ENCODE peak calls at places on chromosomes 7 and 10, in five cellular contexts. One of them, this sample, is unnamed.

GRCh38 chr10:93541402-93542357 is 24.8 kb upstream of the FFAR4 start:
- DNase-seq in tibial nerve: no peak
- DNase-seq in sigmoid colon: peak; percentile 67
- DNase-seq in suprapubic skin: no peak
- DNase-seq in A549: no peak
- DNase-seq in this sample: peak; percentile 39

GRCh38 chr10:124020871-124021823 is 72.3 kb downstream of the CHST15 start:
- DNase-seq in tibial nerve: no peak
- DNase-seq in A549: no peak
- DNase-seq in sigmoid colon: no peak
- DNase-seq in suprapubic skin: no peak
- DNase-seq in this sample: no peak

GRCh38 chr10:32929634-32930033 is 28.4 kb downstream of the ITGB1 start:
- DNase-seq in tibial nerve: no peak
- DNase-seq in A549: no peak
- DNase-seq in suprapubic skin: no peak
- DNase-seq in sigmoid colon: no peak
- DNase-seq in this sample: no peak

GRCh38 chr7:70042533-70042932 is 444.3 kb downstream of the AUTS2 start:
- DNase-seq in sigmoid colon: no peak
- DNase-seq in tibial nerve: no peak
- DNase-seq in A549: no peak
- DNase-seq in suprapubic skin: no peak
- DNase-seq in this sample: no peak

GRCh38 chr7:94975316-94975715 is 67.9 kb downstream of the PPP1R9A start:
- DNase-seq in A549: peak; percentile 18
- DNase-seq in suprapubic skin: no peak
- DNase-seq in sigmoid colon: no peak
- DNase-seq in tibial nerve: no peak
- DNase-seq in this sample: no peak

GRCh38 chr10:110774069-110775021 is 97.4 kb upstream of the PDCD4 start:
- DNase-seq in sigmoid colon: no peak
- DNase-seq in A549: peak; percentile 71
- DNase-seq in suprapubic skin: no peak
- DNase-seq in tibial nerve: no peak
- DNase-seq in this sample: no peak

GRCh38 chr7:17027143-17027802 is 145.5 kb upstream of the AGR3 start:
- DNase-seq in A549: no peak
- DNase-seq in tibial nerve: no peak
- DNase-seq in sigmoid colon: no peak
- DNase-seq in suprapubic skin: no peak
- DNase-seq in this sample: no peak

GRCh38 chr7:66626236-66626957 is 2.3 kb upstream of the KCTD7 start:
- DNase-seq in A549: no peak
- DNase-seq in sigmoid colon: peak; percentile 77
- DNase-seq in tibial nerve: no peak
- DNase-seq in suprapubic skin: no peak
- DNase-seq in this sample: no peak

GRCh38 chr10:62560207-62560819 is 186.1 kb downstream of the ZNF365 start:
- DNase-seq in A549: no peak
- DNase-seq in suprapubic skin: no peak
- DNase-seq in sigmoid colon: peak; percentile 85
- DNase-seq in tibial nerve: no peak
- DNase-seq in this sample: no peak

GRCh38 chr10:77405771-77406241 is 231.8 kb downstream of the KCNMA1 start:
- DNase-seq in sigmoid colon: peak; percentile 93
- DNase-seq in A549: peak; percentile 89
- DNase-seq in suprapubic skin: no peak
- DNase-seq in tibial nerve: no peak
- DNase-seq in this sample: peak; percentile 67

GRCh38 chr10:72503694-72504438 is 122.0 kb downstream of the MICU1 start:
- DNase-seq in sigmoid colon: no peak
- DNase-seq in A549: no peak
- DNase-seq in suprapubic skin: no peak
- DNase-seq in tibial nerve: no peak
- DNase-seq in this sample: no peak

GRCh38 chr7:107111196-107111595 is 57.6 kb upstream of the HBP1 start:
- DNase-seq in A549: no peak
- DNase-seq in tibial nerve: no peak
- DNase-seq in sigmoid colon: no peak
- DNase-seq in suprapubic skin: no peak
- DNase-seq in this sample: no peak

GRCh38 chr10:130990536-130990935 is 321.0 kb downstream of the TCERG1L start:
- DNase-seq in A549: no peak
- DNase-seq in tibial nerve: no peak
- DNase-seq in suprapubic skin: no peak
- DNase-seq in sigmoid colon: no peak
- DNase-seq in this sample: no peak

GRCh38 chr7:24757799-24758275 is 573 bp upstream of the GSDME start:
- DNase-seq in sigmoid colon: no peak
- DNase-seq in A549: peak; percentile 68
- DNase-seq in tibial nerve: no peak
- DNase-seq in suprapubic skin: no peak
- DNase-seq in this sample: no peak

GRCh38 chr7:45457591-45457990 is 116.6 kb upstream of the ADCY1 start:
- DNase-seq in sigmoid colon: no peak
- DNase-seq in suprapubic skin: no peak
- DNase-seq in tibial nerve: no peak
- DNase-seq in A549: no peak
- DNase-seq in this sample: no peak

GRCh38 chr7:55308186-55308929 is 56.8 kb upstream of the LANCL2 start:
- DNase-seq in tibial nerve: no peak
- DNase-seq in suprapubic skin: no peak
- DNase-seq in sigmoid colon: no peak
- DNase-seq in A549: no peak
- DNase-seq in this sample: no peak

GRCh38 chr7:105876964-105877601 is 684 bp upstream of the ATXN7L1 start:
- DNase-seq in A549: peak; percentile 52
- DNase-seq in tibial nerve: no peak
- DNase-seq in sigmoid colon: peak; percentile 80
- DNase-seq in suprapubic skin: no peak
- DNase-seq in this sample: peak; percentile 52

GRCh38 chr10:133161486-133162051 is 1.6 kb downstream of the KNDC1 start:
- DNase-seq in tibial nerve: no peak
- DNase-seq in A549: no peak
- DNase-seq in suprapubic skin: peak; percentile 69
- DNase-seq in sigmoid colon: peak; percentile 40
- DNase-seq in this sample: no peak

GRCh38 chr7:135979674-135980660 is 2.8 kb upstream of the MTPN start:
- DNase-seq in A549: no peak
- DNase-seq in sigmoid colon: no peak
- DNase-seq in tibial nerve: no peak
- DNase-seq in suprapubic skin: no peak
- DNase-seq in this sample: no peak

GRCh38 chr10:43785252-43785651 is 136.6 kb upstream of the ZNF32 start:
- DNase-seq in A549: no peak
- DNase-seq in suprapubic skin: no peak
- DNase-seq in sigmoid colon: no peak
- DNase-seq in tibial nerve: no peak
- DNase-seq in this sample: no peak

GRCh38 chr10:119445311-119445934 is 97.1 kb downstream of the RGS10 start:
- DNase-seq in tibial nerve: peak; percentile 78
- DNase-seq in A549: peak; percentile 77
- DNase-seq in sigmoid colon: peak; percentile 93
- DNase-seq in suprapubic skin: peak; percentile 94
- DNase-seq in this sample: peak; percentile 89

GRCh38 chr7:116169060-116169459 is 41.3 kb upstream of the TES start:
- DNase-seq in A549: peak; percentile 15
- DNase-seq in suprapubic skin: no peak
- DNase-seq in sigmoid colon: no peak
- DNase-seq in tibial nerve: no peak
- DNase-seq in this sample: no peak

GRCh38 chr10:121978511-121978910 is 3.5 kb upstream of the NSMCE4A start:
- DNase-seq in A549: no peak
- DNase-seq in tibial nerve: no peak
- DNase-seq in sigmoid colon: no peak
- DNase-seq in suprapubic skin: no peak
- DNase-seq in this sample: no peak

GRCh38 chr10:121975295-121976086 is 474 bp upstream of the NSMCE4A start:
- DNase-seq in sigmoid colon: no peak
- DNase-seq in suprapubic skin: no peak
- DNase-seq in A549: no peak
- DNase-seq in tibial nerve: no peak
- DNase-seq in this sample: no peak

GRCh38 chr10:121976607-121977006 is 1.6 kb upstream of the NSMCE4A start:
- DNase-seq in A549: no peak
- DNase-seq in sigmoid colon: no peak
- DNase-seq in tibial nerve: no peak
- DNase-seq in suprapubic skin: no peak
- DNase-seq in this sample: no peak

GRCh38 chr10:121974019-121974534 is 940 bp downstream of the NSMCE4A start:
- DNase-seq in A549: no peak
- DNase-seq in suprapubic skin: no peak
- DNase-seq in sigmoid colon: no peak
- DNase-seq in tibial nerve: no peak
- DNase-seq in this sample: no peak

GRCh38 chr10:121974535-121975294 is at the start of gene NSMCE4A:
- DNase-seq in A549: peak; percentile 90
- DNase-seq in sigmoid colon: peak; percentile 89
- DNase-seq in suprapubic skin: peak; percentile 87
- DNase-seq in tibial nerve: peak; percentile 36
- DNase-seq in this sample: peak; percentile 83
- TF ChIP-seq POLR2A in A549: peak; percentile 52
- TF ChIP-seq POLR2A in sigmoid colon: no peak
- TF ChIP-seq POLR2A in suprapubic skin: no peak
- TF ChIP-seq POLR2A in tibial nerve: no peak
- TF ChIP-seq POLR2A in this sample: no peak

GRCh38 chr7:156578578-156578940 is 62.0 kb upstream of the RNF32 start:
- DNase-seq in A549: no peak
- DNase-seq in sigmoid colon: no peak
- DNase-seq in tibial nerve: no peak
- DNase-seq in suprapubic skin: no peak
- DNase-seq in this sample: no peak

GRCh38 chr7:156580036-156580435 is 60.5 kb upstream of the RNF32 start:
- DNase-seq in A549: no peak
- DNase-seq in suprapubic skin: no peak
- DNase-seq in sigmoid colon: no peak
- DNase-seq in tibial nerve: no peak
- DNase-seq in this sample: no peak

GRCh38 chr7:156579566-156579965 is 61.0 kb upstream of the RNF32 start:
- DNase-seq in sigmoid colon: no peak
- DNase-seq in A549: no peak
- DNase-seq in tibial nerve: no peak
- DNase-seq in suprapubic skin: no peak
- DNase-seq in this sample: no peak

GRCh38 chr7:156577645-156578577 is 62.7 kb upstream of the RNF32 start:
- DNase-seq in sigmoid colon: no peak
- DNase-seq in A549: no peak
- DNase-seq in tibial nerve: no peak
- DNase-seq in suprapubic skin: no peak
- DNase-seq in this sample: no peak

GRCh38 chr7:156578978-156579430 is 61.6 kb upstream of the RNF32 start:
- DNase-seq in suprapubic skin: no peak
- DNase-seq in sigmoid colon: no peak
- DNase-seq in A549: no peak
- DNase-seq in tibial nerve: no peak
- DNase-seq in this sample: no peak
- H3K4me3 ChIP-seq in suprapubic skin: no peak overlapping the region
- H3K4me3 ChIP-seq in sigmoid colon: no peak overlapping the region
- H3K4me3 ChIP-seq in A549: no peak overlapping the region
- H3K4me3 ChIP-seq in tibial nerve: no peak overlapping the region
- H3K4me3 ChIP-seq in this sample: no peak overlapping the region

DNA sequence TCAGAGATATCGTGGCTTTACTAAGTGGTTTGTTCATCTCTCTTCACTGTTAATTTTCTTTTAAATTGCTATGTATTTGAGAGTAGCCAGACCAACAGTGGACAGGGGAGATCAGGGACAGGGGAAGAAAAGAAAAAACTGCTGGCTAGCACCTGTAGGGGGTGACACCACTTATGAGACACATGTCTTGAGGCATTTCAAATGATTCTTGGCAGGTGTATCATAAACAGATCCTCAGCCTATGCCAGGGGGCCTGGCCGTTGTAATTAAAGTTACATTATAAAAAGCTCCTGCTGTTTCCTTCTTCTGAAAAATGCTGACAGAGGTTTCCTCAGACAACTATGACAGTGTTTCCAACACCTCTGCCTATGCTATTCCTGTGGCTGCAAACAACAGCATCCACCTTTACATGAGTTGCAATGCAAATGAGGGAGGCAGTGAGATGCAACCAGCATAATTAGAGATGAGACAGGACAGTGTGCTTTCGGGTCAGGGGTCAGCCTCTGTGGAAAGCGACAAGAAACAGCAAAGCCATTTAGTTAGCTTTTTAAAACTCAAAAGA is 281.0 kb upstream of the PTER start:
- DNase-seq in suprapubic skin: no peak
- DNase-seq in tibial nerve: no peak
- DNase-seq in A549: no peak
- DNase-seq in sigmoid colon: no peak
- DNase-seq in this sample: no peak
- TF ChIP-seq EP300 in suprapubic skin: no peak
- TF ChIP-seq EP300 in tibial nerve: no peak
- TF ChIP-seq EP300 in A549: no peak
- TF ChIP-seq EP300 in sigmoid colon: no peak
- TF ChIP-seq EP300 in this sample: no peak

GRCh38 chr7:143390773-143391114 is 9.6 kb downstream of the ZYX start:
- DNase-seq in A549: no peak
- DNase-seq in tibial nerve: no peak
- DNase-seq in suprapubic skin: no peak
- DNase-seq in sigmoid colon: peak; percentile 64
- DNase-seq in this sample: no peak

GRCh38 chr7:143388491-143389101 is 7.5 kb downstream of the ZYX start:
- DNase-seq in A549: no peak
- DNase-seq in suprapubic skin: no peak
- DNase-seq in sigmoid colon: peak; percentile 68
- DNase-seq in tibial nerve: no peak
- DNase-seq in this sample: no peak

GRCh38 chr7:143390098-143390772 is 9.1 kb downstream of the ZYX start:
- DNase-seq in suprapubic skin: no peak
- DNase-seq in sigmoid colon: no peak
- DNase-seq in tibial nerve: no peak
- DNase-seq in A549: no peak
- DNase-seq in this sample: no peak

GRCh38 chr7:143388051-143388450 is 6.9 kb downstream of the ZYX start:
- DNase-seq in suprapubic skin: no peak
- DNase-seq in tibial nerve: no peak
- DNase-seq in A549: no peak
- DNase-seq in sigmoid colon: peak; percentile 63
- DNase-seq in this sample: no peak

DNA sequence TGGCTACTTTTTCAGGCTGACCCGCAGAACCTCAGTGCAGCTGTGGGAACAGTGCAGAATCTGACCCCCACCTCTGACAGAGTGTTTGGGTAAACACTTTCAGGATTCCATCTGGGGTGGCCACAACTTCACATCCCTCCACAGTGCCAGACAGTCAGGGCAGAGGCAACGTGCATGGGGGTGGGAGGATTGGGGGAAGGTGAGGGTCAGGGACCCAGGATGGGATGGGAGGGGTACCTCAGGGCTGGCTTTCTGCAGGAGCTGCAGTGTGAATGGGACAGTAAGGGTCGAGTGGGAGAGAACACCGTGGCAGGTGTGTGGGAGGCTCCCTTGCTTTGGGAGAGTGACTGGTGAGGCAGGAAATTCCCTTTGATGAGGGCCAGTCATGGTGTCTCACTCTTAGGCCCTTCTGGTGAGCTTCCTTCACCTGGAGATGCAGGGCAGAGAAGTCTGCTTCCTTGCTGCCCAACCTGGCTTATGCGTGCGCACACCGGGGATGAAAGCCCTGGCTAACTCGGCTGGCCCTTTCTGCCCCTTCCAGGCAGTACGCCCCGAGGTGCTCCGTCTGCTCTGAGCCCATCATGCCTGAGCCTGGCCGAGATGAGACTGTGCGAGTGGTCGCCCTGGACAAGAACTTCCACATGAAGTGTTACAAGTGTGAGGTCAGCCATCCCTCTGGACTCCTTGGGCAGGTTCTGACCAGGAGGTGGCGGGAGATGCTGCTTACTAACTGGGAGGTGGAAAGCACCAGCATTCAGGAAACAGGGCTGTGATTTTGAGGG is 8.4 kb downstream of the ZYX start:
- DNase-seq in A549: no peak
- DNase-seq in sigmoid colon: peak; percentile 67
- DNase-seq in suprapubic skin: no peak
- DNase-seq in tibial nerve: no peak
- DNase-seq in this sample: no peak
- TF ChIP-seq POLR2A in A549: no peak
- TF ChIP-seq POLR2A in sigmoid colon: no peak
- TF ChIP-seq POLR2A in suprapubic skin: no peak
- TF ChIP-seq POLR2A in tibial nerve: no peak
- TF ChIP-seq POLR2A in this sample: no peak